ENCODE peak calls at places on chromosome 7, in six cellular contexts. N is GM12865, E is fibroblast of pulmonary artery, U is tibial nerve, G is GM10248, O is ovary. A is an unnamed sample.

GRCh38 chr7:115561341-115562110 is 469.0 kb downstream of the TFEC start:
- DNase-seq in N (no peak), E (peak), U (no peak), G (no peak), O (no peak), A (no peak)

GRCh38 chr7:44448456-44448855 is 42.0 kb downstream of the NUDCD3 start:
- DNase-seq in N (no peak), E (no peak), U (no peak), G (no peak), O (no peak), A (no peak)

GRCh38 chr7:71716741-71717140 is 584.8 kb downstream of the GALNT17 start:
- DNase-seq in N (no peak), E (no peak), U (no peak), G (no peak), O (no peak), A (no peak)

GRCh38 chr7:43646603-43647313 is 63.9 kb downstream of the STK17A start:
- DNase-seq in N (peak), E (peak), U (no peak), G (peak), O (no peak), A (no peak)

GRCh38 chr7:73974948-73975926 is 52.7 kb upstream of the ELN start:
- DNase-seq in N (no peak), E (no peak), U (no peak), G (no peak), O (no peak), A (peak)

GRCh38 chr7:38574121-38574520 is 57.1 kb downstream of the AMPH start:
- DNase-seq in N (no peak), E (no peak), U (no peak), G (no peak), O (no peak), A (no peak)

GRCh38 chr7:17408245-17408903 is 109.9 kb downstream of the AHR start:
- DNase-seq in N (no peak), E (peak), U (peak), G (no peak), O (peak), A (no peak)

GRCh38 chr7:155861480-155861868 is 49.2 kb upstream of the SHH start:
- DNase-seq in N (no peak), E (no peak), U (no peak), G (no peak), O (no peak), A (no peak)

GRCh38 chr7:67341153-67341768 is 344.6 kb downstream of the TYW1 start:
- DNase-seq in N (no peak), E (no peak), U (no peak), G (no peak), O (no peak), A (no peak)

GRCh38 chr7:78226059-78226658 is 427.6 kb downstream of the PHTF2 start:
- DNase-seq in N (peak), E (peak), U (no peak), G (no peak), O (peak), A (peak)

GRCh38 chr7:112791465-112792168 is 1.4 kb upstream of the TMEM168 start:
- DNase-seq in N (no peak), E (no peak), U (no peak), G (no peak), O (no peak), A (no peak)

GRCh38 chr7:23106491-23106800 is 861 bp downstream of the KLHL7 start:
- DNase-seq in N (no peak), E (no peak), U (no peak), G (no peak), O (no peak), A (no peak)

GRCh38 chr7:23106801-23107713 is 1.5 kb downstream of the KLHL7 start:
- DNase-seq in N (no peak), E (peak), U (no peak), G (no peak), O (no peak), A (no peak)

GRCh38 chr7:23105086-23105643 is 420 bp upstream of the KLHL7 start:
- DNase-seq in N (no peak), E (no peak), U (no peak), G (peak), O (no peak), A (no peak)

GRCh38 chr7:23107781-23108180 is 2.2 kb downstream of the KLHL7 start:
- DNase-seq in N (no peak), E (no peak), U (no peak), G (no peak), O (no peak), A (no peak)

DNA sequence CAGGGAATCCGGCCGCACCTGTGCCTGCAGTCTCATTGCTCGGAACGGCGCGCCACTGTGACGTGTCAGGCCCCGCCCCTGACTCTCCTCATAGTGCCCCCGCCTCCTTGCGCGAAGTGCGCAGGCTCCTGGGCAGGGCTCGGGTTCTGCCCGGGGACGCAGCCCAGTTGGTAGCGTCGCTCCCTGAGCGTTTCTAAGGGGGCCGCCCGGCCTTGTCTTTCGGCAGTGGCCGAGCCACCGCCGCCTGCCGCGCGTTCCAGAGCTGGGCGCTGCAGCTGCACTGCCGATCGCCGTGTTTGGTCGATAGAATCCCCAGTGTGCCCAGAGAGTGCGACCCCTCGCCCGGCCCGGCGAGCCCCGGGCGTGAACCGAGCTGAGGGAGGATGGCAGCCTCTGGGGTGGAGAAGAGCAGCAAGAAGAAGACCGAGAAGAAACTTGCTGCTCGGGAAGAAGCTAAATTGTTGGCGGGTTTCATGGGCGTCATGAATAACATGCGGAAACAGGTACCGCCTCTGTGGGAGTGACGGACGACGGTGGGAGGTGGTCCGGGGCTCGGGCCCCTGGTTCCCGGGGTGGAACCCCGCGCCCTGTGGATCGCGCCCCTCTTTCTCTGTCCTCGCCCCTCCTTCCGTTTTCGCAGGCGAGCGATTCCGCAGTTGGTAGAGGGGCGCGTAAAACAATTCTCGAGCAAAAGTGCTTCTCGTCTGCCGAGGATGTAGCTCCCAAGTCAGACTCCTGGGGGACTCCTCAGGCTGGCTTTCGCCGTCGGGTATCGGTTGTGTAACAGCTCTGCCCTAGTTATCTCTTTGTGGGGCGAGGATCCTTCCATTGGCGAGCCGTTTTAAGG is at the start of gene KLHL7:
- DNase-seq in N (peak), E (peak), U (peak), G (peak), O (peak), A (peak)
- TF ChIP-seq CTCF in N (no peak), E (peak), U (no peak), G (no peak), O (no peak), A (no peak)

GRCh38 chr7:102286237-102287081 is at the start of gene SH2B2:
- DNase-seq in N (peak), E (peak), U (peak), G (peak), O (peak), A (peak)
- TF ChIP-seq CTCF in N (no peak), E (no peak), U (no peak), G (no peak), O (no peak), A (no peak)

GRCh38 chr7:19560111-19560883 is 148.5 kb downstream of the POLR1F start:
- DNase-seq in N (no peak), E (peak), U (no peak), G (no peak), O (no peak), A (no peak)
- TF ChIP-seq CTCF in N (no peak), E (no peak), U (no peak), G (no peak), O (no peak), A (no peak)

DNA sequence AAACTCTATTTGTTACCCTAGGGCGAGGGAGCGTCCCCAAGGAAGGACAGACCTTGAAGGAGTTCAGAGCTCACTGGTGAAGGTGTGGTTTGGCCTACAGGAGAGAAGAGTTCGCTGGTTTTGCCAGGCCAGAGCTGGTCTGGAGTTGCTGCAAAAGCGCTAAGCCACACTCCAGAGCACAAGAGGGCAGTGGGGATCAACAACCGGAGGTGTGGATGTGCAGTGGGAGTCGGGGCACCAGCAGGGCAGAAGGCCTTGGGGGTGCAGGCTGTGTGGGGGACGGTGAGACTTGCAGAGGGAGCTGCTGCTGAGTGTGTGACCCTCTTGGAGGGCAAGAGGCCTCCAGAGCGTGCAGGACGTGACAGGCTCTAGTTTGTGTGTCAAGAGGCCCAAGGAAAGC is 14.4 kb upstream of the CUL1 start:
- DNase-seq in N (no peak), E (no peak), U (no peak), G (no peak), O (no peak), A (no peak)
- TF ChIP-seq CTCF in N (no peak), E (no peak), U (no peak), G (no peak), O (no peak), A (no peak)

GRCh38 chr7:124171068-124171467 is 138.2 kb upstream of the TMEM229A start:
- DNase-seq in N (peak), E (peak), U (no peak), G (no peak), O (no peak), A (peak)
- TF ChIP-seq CTCF in N (peak), E (peak), U (no peak), G (peak), O (no peak), A (peak)

A was measured in nephron progenitor cell.